ENCODE peak calls at places on chromosomes 4 and X, in four cellular contexts. One of them, this sample, is unnamed.

GRCh38 chr4:67438975-67439374 is 106.3 kb downstream of the CENPC start:
- DNase-seq in T-helper 1 cell: no peak
- DNase-seq in pancreas: no peak
- DNase-seq in ELR: no peak
- DNase-seq in this sample: no peak

GRCh38 chrX:44039556-44039955 is 66.4 kb upstream of the NDP start:
- DNase-seq in pancreas: no peak
- DNase-seq in T-helper 1 cell: no peak
- DNase-seq in ELR: peak; percentile 6
- DNase-seq in this sample: no peak

GRCh38 chr4:8790749-8791148 is 80.9 kb downstream of the HMX1 start:
- DNase-seq in T-helper 1 cell: no peak
- DNase-seq in pancreas: no peak
- DNase-seq in ELR: no peak
- DNase-seq in this sample: no peak

GRCh38 chr4:6771229-6771671 is 11.3 kb upstream of the KIAA0232 start:
- DNase-seq in pancreas: no peak
- DNase-seq in T-helper 1 cell: no peak
- DNase-seq in ELR: no peak
- DNase-seq in this sample: peak; percentile 69

GRCh38 chr4:1246901-1247810 is 1.8 kb downstream of the CTBP1 start:
- DNase-seq in ELR: peak; percentile 39
- DNase-seq in T-helper 1 cell: peak; percentile 16
- DNase-seq in pancreas: peak; percentile 67
- DNase-seq in this sample: no peak

GRCh38 chrX:41542151-41542935 is 95.2 kb downstream of the NYX start:
- DNase-seq in T-helper 1 cell: no peak
- DNase-seq in pancreas: no peak
- DNase-seq in ELR: no peak
- DNase-seq in this sample: no peak

GRCh38 chrX:121931567-121931966 is 884.2 kb downstream of the GLUD2 start:
- DNase-seq in ELR: no peak
- DNase-seq in pancreas: no peak
- DNase-seq in T-helper 1 cell: no peak
- DNase-seq in this sample: no peak

GRCh38 chrX:108945883-108946523 is 209.6 kb upstream of the IRS4 start:
- DNase-seq in pancreas: no peak
- DNase-seq in T-helper 1 cell: no peak
- DNase-seq in ELR: no peak
- DNase-seq in this sample: no peak

GRCh38 chr4:88014506-88014905 is 7.1 kb downstream of the PKD2 start:
- DNase-seq in ELR: no peak
- DNase-seq in T-helper 1 cell: no peak
- DNase-seq in pancreas: no peak
- DNase-seq in this sample: no peak

GRCh38 chrX:86349115-86349514 is 200.9 kb downstream of the DACH2 start:
- DNase-seq in pancreas: peak; percentile 6
- DNase-seq in T-helper 1 cell: no peak
- DNase-seq in ELR: no peak
- DNase-seq in this sample: no peak

GRCh38 chr4:6888506-6889071 is 21.0 kb upstream of the TBC1D14 start:
- DNase-seq in pancreas: no peak
- DNase-seq in ELR: no peak
- DNase-seq in T-helper 1 cell: no peak
- DNase-seq in this sample: no peak

GRCh38 chr4:20832821-20833220 is 132.6 kb downstream of the PACRGL start:
- DNase-seq in pancreas: no peak
- DNase-seq in T-helper 1 cell: no peak
- DNase-seq in ELR: peak; percentile 23
- DNase-seq in this sample: no peak

GRCh38 chrX:104112326-104112951 is at the start of gene ZCCHC18:
- DNase-seq in T-helper 1 cell: peak; percentile 13
- DNase-seq in pancreas: peak; percentile 24
- DNase-seq in ELR: peak; percentile 57
- DNase-seq in this sample: peak; percentile 70

GRCh38 chr4:63693321-63693720 is 715.9 kb downstream of the TECRL start:
- DNase-seq in ELR: peak; percentile 10
- DNase-seq in T-helper 1 cell: no peak
- DNase-seq in pancreas: no peak
- DNase-seq in this sample: no peak

GRCh38 chrX:134664202-134664601 is 5.9 kb upstream of the PLAC1 start:
- DNase-seq in T-helper 1 cell: no peak
- DNase-seq in ELR: no peak
- DNase-seq in pancreas: no peak
- DNase-seq in this sample: no peak

GRCh38 chr4:5052726-5053425 is 1.6 kb downstream of the STK32B start:
- DNase-seq in T-helper 1 cell: no peak
- DNase-seq in pancreas: no peak
- DNase-seq in ELR: no peak
- DNase-seq in this sample: no peak

GRCh38 chr4:151709071-151709470 is 51.7 kb downstream of the GATB start:
- DNase-seq in T-helper 1 cell: no peak
- DNase-seq in pancreas: no peak
- DNase-seq in ELR: no peak
- DNase-seq in this sample: no peak

GRCh38 chr4:87002682-87003043 is 67.9 kb downstream of the AFF1 start:
- DNase-seq in ELR: no peak
- DNase-seq in pancreas: no peak
- DNase-seq in T-helper 1 cell: no peak
- DNase-seq in this sample: no peak

GRCh38 chr4:52098618-52099017 is 47.5 kb downstream of the SPATA18 start:
- DNase-seq in pancreas: no peak
- DNase-seq in T-helper 1 cell: no peak
- DNase-seq in ELR: no peak
- DNase-seq in this sample: no peak

GRCh38 chrX:30653415-30654131 is at the start of gene GK:
- DNase-seq in ELR: peak; percentile 44
- DNase-seq in T-helper 1 cell: peak; percentile 9
- DNase-seq in pancreas: no peak
- DNase-seq in this sample: peak; percentile 10

GRCh38 chrX:31540313-31540712 is 468.5 kb upstream of the FTHL17 start:
- DNase-seq in ELR: no peak
- DNase-seq in pancreas: no peak
- DNase-seq in T-helper 1 cell: no peak
- DNase-seq in this sample: no peak

GRCh38 chr4:24662065-24662464 is 77.7 kb upstream of the DHX15 start:
- DNase-seq in T-helper 1 cell: no peak
- DNase-seq in pancreas: no peak
- DNase-seq in ELR: no peak
- DNase-seq in this sample: no peak

GRCh38 chr4:78704981-78705757 is 71.0 kb upstream of the BMP2K start:
- DNase-seq in T-helper 1 cell: no peak
- DNase-seq in ELR: peak; percentile 63
- DNase-seq in pancreas: no peak
- DNase-seq in this sample: peak; percentile 5

This sample was measured in cerebellum.